ENCODE peak calls at places on chromosomes 4 and X, in nine cellular contexts. S is stimulated activated CD4-positive, alpha-beta T cell treated with anti-CD3 and anti-CD28 coated beads, Interleukin-1b, Interleukin-23, amount 100 ng/mL, for 48 hours; I is GM18507; G is glutamatergic neuron; E is choroid plexus epithelial cell; C is IMR-90; O is prostate gland; M is neuronal stem cell; W is AG09309. T is an unnamed sample.

GRCh38 chr4:20391224-20391623 is 139.5 kb downstream of the SLIT2 start:
- DNase-seq in I (no peak), G (no peak), O (no peak), S (no peak), W (peak; percentile 60), C (peak; percentile 75), E (peak; percentile 74), M (no peak), T (no peak)

GRCh38 chrX:10099411-10099810 is 57.4 kb upstream of the CLCN4 start:
- DNase-seq in S (no peak), W (no peak), I (no peak), C (no peak), G (no peak), O (no peak), M (no peak), E (no peak), T (no peak)

GRCh38 chr4:17762705-17763104 is 18.7 kb downstream of the FAM184B start:
- DNase-seq in O (no peak), I (no peak), E (peak; percentile 73), G (no peak), W (no peak), S (no peak), M (no peak), C (peak; percentile 58), T (peak; percentile 41)

GRCh38 chr4:12674184-12674583 is 810.0 kb downstream of the RAB28 start:
- DNase-seq in M (no peak), S (no peak), I (no peak), W (no peak), E (no peak), C (no peak), G (no peak), O (no peak), T (no peak)

GRCh38 chrX:118978451-118978850 is 4.0 kb downstream of the LONRF3 start:
- DNase-seq in W (no peak), G (no peak), M (no peak), I (no peak), S (no peak), E (no peak), O (no peak), C (no peak), T (no peak)

GRCh38 chr4:148239406-148239805 is 202.8 kb downstream of the NR3C2 start:
- DNase-seq in S (no peak), C (no peak), W (no peak), E (no peak), O (no peak), G (no peak), M (no peak), I (no peak), T (no peak)

GRCh38 chr4:76802546-76803021 is 95.4 kb downstream of the SOWAHB start:
- DNase-seq in M (no peak), S (no peak), E (peak; percentile 54), W (no peak), I (no peak), C (peak; percentile 26), O (no peak), G (peak; percentile 26), T (no peak)

GRCh38 chr4:144449623-144450022 is 196.3 kb upstream of the HHIP start:
- DNase-seq in M (no peak), W (peak; percentile 11), O (no peak), G (no peak), E (no peak), S (no peak), I (no peak), C (no peak), T (no peak)

GRCh38 chrX:30530591-30530990 is 47.0 kb downstream of the TASL start:
- DNase-seq in W (no peak), S (no peak), O (no peak), G (no peak), I (no peak), M (no peak), C (peak; percentile 60), E (peak; percentile 58), T (no peak)

GRCh38 chr4:54571293-54571723 is 86.4 kb upstream of the KIT start:
- DNase-seq in O (no peak), S (no peak), C (no peak), M (no peak), I (no peak), E (no peak), W (no peak), G (no peak), T (no peak)

GRCh38 chr4:91212140-91212681 is 1085.0 kb downstream of the CCSER1 start:
- DNase-seq in S (no peak), E (no peak), O (no peak), G (no peak), W (no peak), M (no peak), C (no peak), I (no peak), T (no peak)

GRCh38 chr4:47391256-47391655 is 72.2 kb downstream of the COMMD8 start:
- DNase-seq in C (no peak), M (no peak), O (no peak), W (no peak), I (peak; percentile 7), S (no peak), G (no peak), E (no peak), T (no peak)

GRCh38 chrX:70592091-70592490 is 147.5 kb downstream of the DLG3 start:
- DNase-seq in M (no peak), W (peak; percentile 27), O (no peak), S (peak; percentile 49), C (peak; percentile 63), G (no peak), I (no peak), E (peak; percentile 32), T (peak; percentile 66)

GRCh38 chr4:100948911-100949310 is 398.4 kb downstream of the PPP3CA start:
- DNase-seq in I (no peak), M (no peak), C (no peak), O (no peak), E (no peak), W (no peak), S (no peak), G (no peak), T (no peak)

GRCh38 chr4:134567461-134567860 is 365.9 kb upstream of the PABPC4L start:
- DNase-seq in E (peak; percentile 32), G (no peak), W (no peak), C (no peak), I (no peak), O (no peak), S (no peak), M (no peak), T (no peak)

GRCh38 chrX:23699636-23700194 is 32.4 kb downstream of the PRDX4 start:
- DNase-seq in C (peak; percentile 14), G (no peak), O (no peak), S (peak; percentile 10), W (no peak), I (no peak), M (no peak), E (peak; percentile 2), T (no peak)

T was measured in epithelial cell of prostate.